ENCODE peak calls at places on chromosomes 12 and 14, in six cellular contexts. W is heart right ventricle, L is ovary, R is choroid plexus epithelial cell, B is IMR-90, V is kidney epithelial cell. E is an unnamed sample.

GRCh38 chr12:57816855-57817151 is 1.7 kb downstream of the AVIL start:
- DNase-seq in W (peak; percentile 65), L (no peak), R (peak; percentile 30), B (no peak), V (no peak), E (peak; percentile 39)

GRCh38 chr12:118981285-118982201 is at the start of gene SRRM4:
- DNase-seq in W (no peak), L (no peak), R (no peak), B (no peak), V (no peak), E (no peak)

GRCh38 chr12:44126811-44127210 is 290.9 kb downstream of the TMEM117 start:
- DNase-seq in W (no peak), L (no peak), R (no peak), B (no peak), V (no peak), E (no peak)

GRCh38 chr12:111993290-111994150 is 19.4 kb downstream of the TMEM116 start:
- DNase-seq in W (no peak), L (no peak), R (no peak), B (no peak), V (no peak), E (no peak)

GRCh38 chr12:61452076-61452475 is 808.1 kb upstream of the USP15 start:
- DNase-seq in W (no peak), L (no peak), R (no peak), B (no peak), V (no peak), E (no peak)

GRCh38 chr14:74491952-74492351 is 1.2 kb downstream of the NPC2 start:
- DNase-seq in W (no peak), L (no peak), R (peak; percentile 66), B (peak; percentile 40), V (no peak), E (peak; percentile 66)

GRCh38 chr14:78595797-78596196 is 425.6 kb downstream of the NRXN3 start:
- DNase-seq in W (no peak), L (no peak), R (peak; percentile 9), B (no peak), V (no peak), E (no peak)

GRCh38 chr12:49260165-49260564 is 4.7 kb upstream of the TUBA1C start:
- DNase-seq in W (no peak), L (no peak), R (peak; percentile 59), B (peak; percentile 72), V (peak; percentile 56), E (peak; percentile 96)

GRCh38 chr12:32115404-32116104 is 8.9 kb downstream of the BICD1 start:
- DNase-seq in W (peak; percentile 84), L (peak; percentile 86), R (peak; percentile 100), B (peak; percentile 100), V (peak; percentile 94), E (peak; percentile 99)

GRCh38 chr14:24982472-24983155 is 67.3 kb downstream of the STXBP6 start:
- DNase-seq in W (no peak), L (no peak), R (peak; percentile 88), B (peak; percentile 97), V (no peak), E (peak; percentile 75)

GRCh38 chr12:109873653-109874052 is 6.7 kb downstream of the GLTP start:
- DNase-seq in W (no peak), L (no peak), R (peak; percentile 28), B (peak; percentile 42), V (no peak), E (peak; percentile 41)

GRCh38 chr14:72516936-72517408 is 376.9 kb downstream of the DPF3 start:
- DNase-seq in W (peak; percentile 57), L (peak; percentile 82), R (peak; percentile 93), B (peak; percentile 91), V (peak; percentile 41), E (peak; percentile 89)

GRCh38 chr12:29616664-29617409 is 119.4 kb upstream of the OVCH1 start:
- DNase-seq in W (no peak), L (no peak), R (peak; percentile 92), B (peak; percentile 90), V (peak; percentile 38), E (peak; percentile 60)

GRCh38 chr14:66117600-66117999 is 368.6 kb upstream of the CCDC196 start:
- DNase-seq in W (no peak), L (no peak), R (peak; percentile 46), B (peak; percentile 33), V (peak; percentile 52), E (peak; percentile 77)

GRCh38 chr14:56532546-56532945 is 47.1 kb upstream of the TMEM260 start:
- DNase-seq in W (no peak), L (no peak), R (no peak), B (no peak), V (no peak), E (no peak)

GRCh38 chr12:79515526-79515935 is 175.2 kb downstream of the PAWR start:
- DNase-seq in W (no peak), L (no peak), R (no peak), B (no peak), V (no peak), E (peak; percentile 48)

GRCh38 chr14:104550340-104550848 is 29.2 kb upstream of the C14orf180 start:
- DNase-seq in W (no peak), L (no peak), R (no peak), B (no peak), V (no peak), E (no peak)

GRCh38 chr12:50922820-50923219 is 29.5 kb upstream of the HIGD1C start:
- DNase-seq in W (no peak), L (no peak), R (peak; percentile 73), B (peak; percentile 13), V (no peak), E (peak; percentile 77)

GRCh38 chr14:78455896-78456435 is 285.8 kb downstream of the NRXN3 start:
- DNase-seq in W (no peak), L (no peak), R (no peak), B (no peak), V (no peak), E (no peak)

GRCh38 chr12:100464529-100464928 is 9.1 kb upstream of the NR1H4 start:
- DNase-seq in W (no peak), L (no peak), R (no peak), B (no peak), V (no peak), E (no peak)

GRCh38 chr12:75471928-75472865 is 8.4 kb upstream of the GLIPR1 start:
- DNase-seq in W (no peak), L (no peak), R (no peak), B (no peak), V (no peak), E (no peak)

DNA sequence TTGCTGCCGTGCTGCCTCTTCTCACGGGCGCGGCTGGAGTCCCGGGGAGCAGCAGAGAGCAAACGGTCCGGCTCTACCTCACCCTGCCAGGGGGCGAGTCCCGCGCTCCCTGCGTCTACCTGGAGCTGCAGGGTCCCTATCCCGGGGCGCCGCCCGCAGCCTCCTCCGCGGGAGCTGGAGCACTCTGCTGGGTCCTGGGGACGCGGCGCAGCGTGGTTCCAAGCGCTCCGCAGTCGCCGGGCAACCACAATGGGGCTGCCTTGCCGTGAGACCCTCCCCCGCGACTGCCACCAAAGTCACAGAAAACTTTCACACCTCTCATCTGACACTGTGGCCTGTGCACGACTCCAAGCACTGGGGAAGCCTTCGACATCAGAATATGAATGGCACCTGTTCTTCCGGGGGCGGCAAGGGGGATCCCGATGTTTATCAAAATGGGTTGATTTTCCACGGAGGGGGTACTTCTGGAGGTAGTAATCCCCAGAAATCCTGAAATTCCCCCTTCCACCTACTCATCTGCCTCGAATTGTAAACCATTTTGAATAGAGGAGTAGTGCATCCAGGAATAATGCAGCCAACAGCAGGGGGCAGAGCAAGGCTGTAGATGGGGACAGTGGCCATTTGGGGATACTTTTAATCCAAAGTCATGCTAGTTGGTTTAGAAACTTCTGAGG is at the start of gene C12orf42:
- DNase-seq in W (no peak), L (no peak), R (peak; percentile 4), B (no peak), V (no peak), E (peak; percentile 15)
- H3K4me3 ChIP-seq in W (no peak within 1 kb of the TSS), L (no peak within 1 kb of the TSS), R (no peak within 1 kb of the TSS), B (no peak within 1 kb of the TSS), V (peak within 1 kb of the TSS; percentile 36), E (peak within 1 kb of the TSS; percentile 37)

GRCh38 chr12:64268409-64268808 is 46.3 kb upstream of the KICS2 start:
- DNase-seq in W (no peak), L (no peak), R (peak; percentile 9), B (no peak), V (no peak), E (no peak)

GRCh38 chr12:64269161-64269560 is 47.1 kb upstream of the KICS2 start:
- DNase-seq in W (no peak), L (no peak), R (no peak), B (no peak), V (no peak), E (no peak)

GRCh38 chr12:64270411-64270810 is 48.3 kb upstream of the KICS2 start:
- DNase-seq in W (no peak), L (no peak), R (no peak), B (no peak), V (no peak), E (no peak)

GRCh38 chr12:64278421-64278820 is 56.3 kb upstream of the KICS2 start:
- DNase-seq in W (no peak), L (no peak), R (no peak), B (no peak), V (no peak), E (no peak)

DNA sequence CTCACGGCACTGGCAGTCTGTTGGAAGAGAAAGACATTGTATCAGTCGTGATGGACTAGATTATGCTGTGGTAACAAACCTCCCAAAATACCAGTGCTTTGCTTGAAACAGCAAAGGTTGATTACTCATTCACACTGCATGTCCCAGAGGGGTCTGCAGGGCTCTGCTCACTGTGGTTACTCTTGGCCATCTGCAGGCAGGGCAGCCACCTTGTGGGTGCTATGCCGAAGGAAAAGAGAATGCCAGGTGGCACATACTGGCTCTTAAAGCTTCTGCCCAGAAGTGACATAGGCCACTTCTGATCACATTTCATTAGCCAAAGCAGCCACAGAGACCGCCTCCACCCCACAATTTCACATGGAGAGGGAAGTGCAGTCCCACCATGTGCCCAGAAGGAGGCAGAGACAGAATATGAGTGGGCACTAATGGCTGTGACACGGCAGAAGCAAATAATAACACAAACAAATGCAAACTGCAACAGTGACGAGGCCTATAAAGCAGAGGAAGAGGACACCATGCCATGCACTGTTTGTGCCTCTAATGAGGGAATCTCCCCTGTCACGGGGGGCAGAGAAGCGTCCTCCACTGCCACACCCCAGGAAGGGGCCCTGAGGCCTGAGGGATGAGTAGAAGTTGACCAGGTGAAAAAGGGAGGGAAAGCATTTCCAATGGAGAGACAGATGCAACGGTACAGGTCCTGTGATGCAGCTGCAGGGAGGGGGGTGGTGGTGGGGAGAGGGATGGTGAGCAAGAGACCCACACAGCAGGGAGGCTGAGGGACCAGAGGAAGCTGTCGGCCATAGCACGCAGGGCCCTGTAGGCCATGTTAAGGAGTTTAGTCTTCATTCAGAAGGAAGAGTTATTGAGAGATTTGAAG is 51.7 kb upstream of the KICS2 start:
- DNase-seq in W (no peak), L (no peak), R (peak; percentile 50), B (no peak), V (no peak), E (peak; percentile 18)
- TF ChIP-seq CTCF in W (peak; percentile 49), L (no peak), R (peak; percentile 76), B (peak; percentile 16), V (peak; percentile 35), E (peak; percentile 53)

GRCh38 chr12:126389961-126390360 is 1324.7 kb downstream of the AACS start:
- DNase-seq in W (no peak), L (no peak), R (no peak), B (no peak), V (no peak), E (no peak)
- H3K4me3 ChIP-seq in W (no peak overlapping the region), L (no peak overlapping the region), R (no peak overlapping the region), B (no peak overlapping the region), V (no peak overlapping the region), E (no peak overlapping the region)

DNA sequence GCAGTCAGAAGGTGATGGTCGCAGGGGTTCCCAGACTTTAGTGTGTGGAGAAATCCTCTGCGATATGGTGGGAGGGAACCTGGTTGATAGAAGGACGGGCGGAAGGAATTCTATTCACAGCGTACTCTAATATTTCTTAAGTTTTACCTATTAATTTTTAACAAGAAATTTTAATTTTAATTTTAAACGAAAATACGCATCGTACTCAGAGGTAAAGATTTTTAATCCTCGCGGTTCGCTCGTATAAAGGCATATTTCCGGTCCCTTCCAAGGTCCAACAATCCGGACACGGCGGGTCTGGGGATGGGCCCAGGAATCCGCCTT is 338 bp upstream of the SLC48A1 start:
- DNase-seq in W (no peak), L (no peak), R (no peak), B (no peak), V (no peak), E (no peak)
- TF ChIP-seq CTCF in W (no peak), L (no peak), R (no peak), B (no peak), V (no peak), E (no peak)

E was measured in fibroblast of the aortic adventitia.